ENCODE peak calls at places on chromosome 21, in nine cellular contexts. K is neural crest cell, G is brain microvascular endothelial cell, Z is hepatocyte, S is epithelial cell of proximal tubule, H is cardiac muscle cell, O is AG10803, P is mesothelial cell of epicardium, Q is stomach. B is an unnamed sample.

GRCh38 chr21:41411449-41412089 is 14.5 kb upstream of the MX1 start:
- DNase-seq in K (no peak), S (no peak), O (no peak), H (peak), G (no peak), Z (no peak), P (no peak), Q (peak), B (no peak)

GRCh38 chr21:36186506-36187399 is 30.1 kb downstream of the DOP1B start:
- DNase-seq in H (no peak), S (no peak), K (no peak), O (no peak), P (no peak), G (no peak), Q (no peak), Z (no peak), B (no peak)

GRCh38 chr21:28240586-28240985 is 752.1 kb downstream of the LTN1 start:
- DNase-seq in G (peak), K (no peak), Z (no peak), H (peak), O (no peak), P (no peak), S (no peak), Q (no peak), B (no peak)

GRCh38 chr21:38041493-38041892 is 125.2 kb upstream of the KCNJ6 start:
- DNase-seq in Q (no peak), H (no peak), P (no peak), Z (no peak), K (no peak), S (no peak), G (no peak), O (no peak), B (no peak)

GRCh38 chr21:39071623-39072214 is 111.5 kb downstream of the PSMG1 start:
- DNase-seq in Z (peak), S (no peak), P (no peak), K (no peak), H (peak), G (peak), O (peak), Q (no peak), B (peak)

GRCh38 chr21:38917045-38917774 is 111.5 kb downstream of the ETS2 start:
- DNase-seq in P (no peak), H (no peak), Q (peak), G (no peak), Z (no peak), O (no peak), K (no peak), S (no peak), B (no peak)

GRCh38 chr21:37338671-37339526 is 27.7 kb upstream of the DYRK1A start:
- DNase-seq in O (peak), Q (no peak), S (peak), H (peak), Z (peak), P (peak), G (peak), K (no peak), B (peak)

GRCh38 chr21:40143822-40144525 is 276.7 kb downstream of the PCP4 start:
- DNase-seq in P (peak), Q (peak), H (peak), G (peak), S (no peak), O (peak), Z (peak), K (peak), B (peak)

GRCh38 chr21:39127506-39127905 is 55.7 kb downstream of the PSMG1 start:
- DNase-seq in K (no peak), S (no peak), H (no peak), O (no peak), Q (no peak), G (no peak), Z (no peak), P (no peak), B (no peak)

GRCh38 chr21:21457077-21457476 is 458.9 kb downstream of the NCAM2 start:
- DNase-seq in K (no peak), G (no peak), H (no peak), P (no peak), O (no peak), Q (no peak), S (no peak), Z (no peak), B (no peak)

DNA sequence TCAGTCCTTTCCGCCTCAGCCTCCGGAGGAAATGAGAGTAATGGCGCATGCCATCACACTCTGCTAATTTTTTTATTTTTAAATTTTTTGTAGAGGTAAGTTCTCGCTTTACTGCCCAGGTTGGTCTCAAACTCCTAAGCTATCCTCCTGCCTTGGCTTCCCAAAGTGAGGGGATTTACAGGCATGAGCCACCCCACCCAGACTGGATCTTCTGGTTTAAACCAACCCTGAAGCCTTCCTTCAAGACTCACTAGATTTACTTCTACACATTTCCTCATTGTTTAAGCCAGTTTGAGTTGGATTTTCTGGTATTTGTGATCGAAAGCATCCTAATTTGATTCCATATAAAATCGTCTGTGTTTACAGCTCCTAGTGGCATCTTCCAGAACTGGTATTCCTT is 23.1 kb upstream of the SCAF4 start:
- DNase-seq in S (no peak), Z (no peak), P (no peak), K (no peak), Q (no peak), G (no peak), H (no peak), O (no peak), B (no peak)
- TF ChIP-seq CTCF in S (no peak), Z (no peak), P (no peak), K (peak), Q (no peak), G (no peak), H (no peak), O (no peak), B (peak)

GRCh38 chr21:42520628-42521253 is 7.1 kb downstream of the SLC37A1 start:
- DNase-seq in Z (no peak), S (no peak), O (no peak), G (no peak), K (peak), H (no peak), P (no peak), Q (no peak), B (no peak)
- TF ChIP-seq CTCF in Z (peak), S (peak), O (no peak), G (peak), K (peak), H (peak), P (no peak), Q (no peak), B (peak)

DNA sequence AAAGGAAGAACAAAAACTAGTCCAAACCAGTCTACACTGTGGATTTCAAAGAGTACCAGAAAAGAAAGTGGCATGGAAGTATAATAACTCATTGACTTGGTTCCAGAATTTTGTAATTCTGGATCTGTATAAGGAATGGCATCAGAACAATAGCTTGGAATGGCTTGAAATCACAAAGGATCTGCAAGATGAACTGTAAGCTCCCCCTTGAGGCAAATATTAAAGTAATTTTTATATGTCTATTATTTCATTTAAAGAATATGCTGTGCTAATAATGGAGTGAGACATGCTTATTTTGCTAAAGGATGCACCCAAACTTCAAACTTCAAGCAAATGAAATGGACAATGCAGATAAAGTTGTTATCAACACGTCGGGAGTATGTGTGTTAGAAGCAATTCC is 21.3 kb downstream of the CHODL start:
- DNase-seq in Z (no peak), P (no peak), O (no peak), G (no peak), S (no peak), K (no peak), H (no peak), Q (no peak), B (no peak)
- TF ChIP-seq CTCF in Z (no peak), P (no peak), O (no peak), G (no peak), S (no peak), K (no peak), H (no peak), Q (no peak), B (no peak)

DNA sequence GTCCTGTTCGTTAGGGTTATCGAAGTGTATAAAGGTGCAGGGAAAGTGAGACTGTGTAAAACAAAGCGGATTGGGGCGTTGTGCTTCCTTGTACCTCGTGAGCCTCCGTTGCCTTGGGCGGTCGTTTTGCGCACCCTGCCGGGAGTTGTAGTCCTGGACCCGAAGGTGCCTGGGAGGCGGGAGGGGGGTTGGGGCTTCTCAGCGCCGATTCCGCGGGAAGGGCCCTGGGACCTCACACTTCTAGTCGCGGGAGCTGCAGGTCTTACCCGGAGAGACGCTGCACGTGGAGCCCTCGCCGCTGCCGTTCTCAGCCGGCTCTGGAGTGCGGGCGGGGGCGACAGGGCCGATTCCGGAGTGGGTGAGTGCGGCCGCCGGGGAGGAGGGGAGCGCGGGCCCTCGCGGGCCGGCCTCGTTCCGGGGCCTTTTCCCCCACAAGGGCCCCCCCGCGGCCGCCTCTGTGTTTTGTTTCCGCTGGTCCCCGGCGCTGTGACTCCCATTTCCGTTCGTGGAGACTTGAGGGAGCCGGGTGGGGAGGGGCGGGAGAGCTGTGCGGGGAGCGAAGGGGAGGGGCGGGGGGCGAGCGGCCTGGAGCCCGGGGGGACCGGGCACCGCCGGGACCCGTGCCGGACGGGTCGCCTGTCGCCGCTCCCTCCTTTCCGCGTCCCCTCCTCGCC is 586 bp downstream of the GABPA start:
- DNase-seq in Z (peak), S (no peak), H (peak), P (peak), G (peak), Q (peak), K (peak), O (peak), B (peak)
- TF ChIP-seq CTCF in Z (no peak), S (no peak), H (peak), P (no peak), G (no peak), Q (no peak), K (no peak), O (peak), B (no peak)

GRCh38 chr21:25421327-25422028 is 185.8 kb downstream of the MRPL39 start:
- DNase-seq in K (no peak), O (peak), S (peak), Q (peak), G (peak), P (no peak), Z (peak), H (peak), B (peak)
- TF ChIP-seq CTCF in K (peak), O (peak), S (peak), Q (peak), G (peak), P (no peak), Z (peak), H (peak), B (peak)

GRCh38 chr21:33078907-33079582 is 9.1 kb downstream of the OLIG1 start:
- DNase-seq in Q (no peak), Z (peak), O (peak), K (no peak), H (peak), S (peak), G (peak), P (no peak), B (peak)
- TF ChIP-seq CTCF in Q (no peak), Z (no peak), O (no peak), K (peak), H (no peak), S (peak), G (no peak), P (no peak), B (no peak)

DNA sequence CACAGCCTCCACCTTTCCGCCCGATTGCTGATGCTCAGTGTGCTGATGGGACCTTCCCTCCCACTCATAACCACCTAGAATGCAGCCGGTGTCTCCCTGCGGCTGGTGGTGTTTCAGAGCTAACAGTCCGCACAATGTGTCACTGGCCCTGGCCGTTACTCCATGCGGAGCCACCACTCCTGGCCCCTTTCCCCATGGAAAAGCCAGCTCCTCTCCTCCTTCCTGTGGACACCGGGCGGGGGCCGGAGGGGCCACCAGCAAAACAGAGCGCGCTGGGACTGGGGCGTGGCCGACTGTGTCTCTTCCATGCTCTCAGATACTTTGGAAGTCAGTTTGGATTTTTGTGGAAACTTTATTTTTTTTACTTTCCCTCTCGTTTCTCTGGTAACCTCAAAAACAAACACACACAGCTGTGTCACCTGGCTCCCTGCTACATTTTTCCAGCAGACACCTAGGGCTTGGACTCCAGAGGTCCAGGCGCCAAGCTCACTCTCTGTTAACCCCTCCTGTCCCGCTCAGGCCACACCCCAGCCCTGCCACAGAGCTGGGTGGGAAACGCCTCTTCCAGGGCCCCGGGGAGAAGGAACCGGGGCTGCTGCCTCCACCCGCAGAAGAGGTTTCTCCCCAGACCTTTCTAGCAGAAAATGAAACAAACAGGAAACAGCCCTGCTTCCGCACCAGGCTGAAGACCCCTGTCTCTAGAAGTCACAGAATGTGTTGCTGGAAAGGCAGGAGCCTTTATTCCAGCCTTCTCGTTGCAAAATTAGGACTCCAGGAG is 32.5 kb upstream of the COL6A2 start:
- DNase-seq in G (peak), S (no peak), H (peak), Z (peak), Q (no peak), O (peak), P (no peak), K (no peak), B (peak)
- TF ChIP-seq CTCF in G (no peak), S (no peak), H (no peak), Z (no peak), Q (no peak), O (no peak), P (no peak), K (no peak), B (no peak)

DNA sequence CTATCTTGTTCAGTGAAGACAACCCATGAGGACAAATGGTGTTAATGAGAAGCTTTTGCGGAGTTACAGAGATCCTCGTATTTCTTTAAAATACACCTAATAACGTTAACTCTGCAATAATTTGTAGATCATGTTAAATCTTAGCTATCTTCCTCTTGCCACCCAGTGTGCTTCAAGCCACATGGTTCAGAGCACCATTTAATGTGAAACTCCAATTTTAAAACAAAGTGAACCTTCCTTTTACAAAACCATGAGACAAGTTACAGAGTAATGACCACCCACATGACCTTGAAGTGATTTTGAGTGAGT is 1.7 kb upstream of the KCNE2 start:
- DNase-seq in G (no peak), K (no peak), O (no peak), Z (no peak), S (no peak), P (no peak), H (no peak), Q (no peak), B (no peak)
- TF ChIP-seq CTCF in G (no peak), K (no peak), O (no peak), Z (no peak), S (no peak), P (peak), H (no peak), Q (no peak), B (peak)

DNA sequence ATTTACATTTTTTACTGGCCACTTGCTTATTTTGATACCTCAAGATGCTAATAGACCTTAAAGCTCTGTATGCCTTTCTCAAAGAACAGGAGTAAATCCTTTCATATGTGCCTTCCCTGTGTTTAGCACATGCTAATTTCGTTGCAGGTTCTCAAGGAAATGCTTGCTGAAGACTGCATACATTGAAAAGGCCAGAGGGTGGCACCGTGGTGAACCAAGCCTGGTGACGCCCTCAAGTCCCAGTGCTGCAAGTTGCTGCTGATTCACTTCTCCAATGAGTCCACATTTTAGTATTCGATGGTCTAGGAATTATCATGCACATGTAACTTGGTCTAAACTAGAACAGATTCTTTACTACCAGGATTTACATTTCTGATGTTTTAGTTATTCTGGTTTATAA is 94.1 kb downstream of the CLDN17 start:
- DNase-seq in S (no peak), P (no peak), Z (peak), K (peak), O (peak), G (peak), Q (peak), H (peak), B (no peak)
- TF ChIP-seq CTCF in S (peak), P (peak), Z (peak), K (peak), O (peak), G (peak), Q (no peak), H (peak), B (no peak)

DNA sequence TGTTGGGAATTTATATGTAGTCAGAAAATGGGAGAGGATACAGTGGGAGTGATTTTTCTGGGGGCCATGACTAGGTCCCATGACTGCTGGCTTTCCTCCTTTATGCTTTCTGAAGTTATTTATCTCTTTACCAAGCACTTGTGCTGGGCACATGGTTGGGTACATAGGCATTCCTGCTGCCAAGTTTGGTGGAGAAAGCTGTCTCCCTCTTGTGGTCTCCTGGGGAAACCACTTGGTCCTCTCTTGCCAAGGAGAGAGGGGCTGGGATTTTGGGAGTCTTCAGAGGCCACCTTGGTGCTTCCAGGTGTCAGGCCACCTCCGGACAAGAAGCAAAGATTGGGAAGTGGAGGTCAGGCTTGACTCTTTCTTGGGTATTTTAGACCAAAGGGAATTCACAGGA is 120.2 kb upstream of the KCNE2 start:
- DNase-seq in G (no peak), S (no peak), P (no peak), Z (no peak), K (no peak), O (peak), H (peak), Q (peak), B (no peak)
- TF ChIP-seq CTCF in G (peak), S (peak), P (no peak), Z (peak), K (peak), O (peak), H (peak), Q (peak), B (peak)